ENCODE peak calls at places on chromosomes 16 and 17, in eight cellular contexts. X, Y, N, E, T, R, J and Z are unnamed samples.

GRCh38 chr16:81315271-81316175 is 761 bp downstream of the GAN start:
- DNase-seq in E (peak; percentile 58), R (peak; percentile 81), J (peak; percentile 54), Y (peak; percentile 14), N (peak; percentile 25), T (peak; percentile 79), X (peak; percentile 68), Z (peak; percentile 34)

GRCh38 chr16:88628512-88628974 is 9.8 kb upstream of the IL17C start:
- DNase-seq in R (no peak), J (no peak), X (no peak), T (no peak), N (no peak), E (peak; percentile 70), Y (no peak), Z (no peak)

GRCh38 chr16:21100447-21100846 is 50.2 kb downstream of the DNAH3 start:
- DNase-seq in R (no peak), N (peak; percentile 49), Y (no peak), E (no peak), T (no peak), X (no peak), J (no peak), Z (no peak)

GRCh38 chr16:1630450-1631213 is 18.5 kb downstream of the CRAMP1 start:
- DNase-seq in Y (no peak), R (no peak), T (no peak), N (no peak), E (no peak), X (no peak), J (no peak), Z (no peak)

GRCh38 chr17:16430650-16431049 is 15.3 kb downstream of the TRPV2 start:
- DNase-seq in Y (no peak), J (no peak), X (no peak), R (no peak), N (no peak), T (no peak), E (no peak), Z (no peak)

GRCh38 chr17:65220732-65221131 is 83.6 kb downstream of the RGS9 start:
- DNase-seq in J (no peak), E (no peak), X (no peak), N (no peak), T (no peak), R (no peak), Y (no peak), Z (no peak)

GRCh38 chr16:89811321-89811720 is 5.1 kb downstream of the FANCA start:
- DNase-seq in X (no peak), J (no peak), T (no peak), Y (no peak), E (no peak), R (no peak), N (no peak), Z (no peak)

GRCh38 chr17:37131064-37131463 is 182.3 kb downstream of the AATF start:
- DNase-seq in T (no peak), X (no peak), Y (no peak), N (no peak), J (no peak), R (no peak), E (no peak), Z (no peak)

GRCh38 chr17:64306850-64307463 is 43.9 kb upstream of the TEX2 start:
- DNase-seq in T (peak; percentile 75), E (peak; percentile 68), N (peak; percentile 73), X (peak; percentile 65), J (peak; percentile 58), Y (peak; percentile 75), R (peak; percentile 64), Z (no peak)

GRCh38 chr16:27199747-27200146 is 3.6 kb upstream of the KDM8 start:
- DNase-seq in Y (no peak), R (no peak), N (no peak), J (no peak), T (no peak), E (no peak), X (no peak), Z (no peak)

GRCh38 chr17:79433396-79433795 is 177.5 kb downstream of the RBFOX3 start:
- DNase-seq in J (no peak), N (no peak), R (no peak), E (no peak), T (no peak), X (no peak), Y (no peak), Z (no peak)

GRCh38 chr17:65678534-65678933 is 117.1 kb upstream of the AXIN2 start:
- DNase-seq in X (no peak), J (no peak), N (no peak), Y (no peak), T (no peak), R (no peak), E (no peak), Z (no peak)

GRCh38 chr17:69223809-69224208 is 4.8 kb downstream of the ABCA10 start:
- DNase-seq in Y (no peak), T (no peak), J (no peak), R (no peak), N (no peak), E (no peak), X (no peak), Z (no peak)

GRCh38 chr17:42341568-42341967 is 46.7 kb downstream of the STAT3 start:
- DNase-seq in T (no peak), N (no peak), Y (no peak), R (no peak), X (no peak), E (no peak), J (no peak), Z (no peak)
- H3K4me1 ChIP-seq in T (peaks cover under 1% of the 10 kb centered on the region), N (peaks cover 23% of the 10 kb centered on the region), Y (no peaks in the 10 kb centered on the region), R (no peaks in the 10 kb centered on the region), X (peaks cover 11% of the 10 kb centered on the region), E (no peaks in the 10 kb centered on the region), J (no peaks in the 10 kb centered on the region), Z (no peaks in the 10 kb centered on the region)

GRCh38 chr17:18121201-18121600 is 12.6 kb downstream of the MYO15A start:
- DNase-seq in T (no peak), R (no peak), Y (no peak), J (no peak), X (no peak), N (no peak), E (no peak), Z (no peak)

GRCh38 chr17:18124346-18125126 is 16.0 kb downstream of the MYO15A start:
- DNase-seq in X (no peak), N (no peak), Y (no peak), J (no peak), T (no peak), R (no peak), E (no peak), Z (no peak)

GRCh38 chr17:18119938-18120337 is 11.4 kb downstream of the MYO15A start:
- DNase-seq in E (no peak), Y (no peak), J (no peak), T (no peak), R (no peak), N (no peak), X (no peak), Z (no peak)

GRCh38 chr17:18120461-18121053 is 12.0 kb downstream of the MYO15A start:
- DNase-seq in R (no peak), E (no peak), X (no peak), T (no peak), Y (no peak), J (no peak), N (no peak), Z (no peak)

GRCh38 chr17:18122991-18123753 is 14.6 kb downstream of the MYO15A start:
- DNase-seq in N (no peak), T (no peak), J (no peak), R (no peak), X (no peak), Y (no peak), E (no peak), Z (peak; percentile 80)
- TF ChIP-seq POLR2A in N (no peak), T (no peak), J (no peak), R (no peak), X (no peak), Y (no peak), E (no peak), Z (no peak)

GRCh38 chr17:59332890-59333377 is 1.5 kb downstream of the YPEL2 start:
- DNase-seq in Y (peak; percentile 62), E (no peak), X (peak; percentile 35), T (peak; percentile 75), R (no peak), J (peak; percentile 24), N (no peak), Z (peak; percentile 69)

GRCh38 chr17:59331929-59332889 is 754 bp downstream of the YPEL2 start:
- DNase-seq in Y (peak; percentile 41), J (peak; percentile 45), N (no peak), R (peak; percentile 71), E (peak; percentile 70), T (peak; percentile 79), X (peak; percentile 51), Z (peak; percentile 72)

GRCh38 chr17:59337741-59338299 is 6.4 kb downstream of the YPEL2 start:
- DNase-seq in E (no peak), J (no peak), N (no peak), R (no peak), X (no peak), T (no peak), Y (no peak), Z (no peak)

GRCh38 chr17:59333845-59334244 is 2.4 kb downstream of the YPEL2 start:
- DNase-seq in Y (no peak), T (no peak), J (no peak), X (no peak), R (no peak), E (no peak), N (no peak), Z (no peak)

DNA sequence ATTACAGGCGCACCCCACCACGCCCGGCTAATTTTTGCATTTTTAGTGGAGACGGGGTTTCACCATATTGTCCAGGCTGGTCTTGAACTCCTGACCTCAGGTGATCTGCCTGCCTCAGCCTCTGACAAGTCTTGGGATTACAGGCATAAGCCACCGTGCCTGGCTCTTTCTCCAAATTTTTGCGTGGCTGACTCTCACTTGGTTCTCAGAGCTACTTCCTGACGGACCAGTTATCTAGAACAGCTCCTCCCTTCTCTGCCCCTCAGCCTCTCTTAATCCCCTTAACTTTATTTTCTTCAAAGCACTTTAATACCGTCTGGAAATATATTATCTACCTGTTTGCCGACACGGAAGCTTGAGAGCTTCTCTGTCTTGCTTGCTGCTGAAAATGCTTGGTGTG is 4.2 kb downstream of the YPEL2 start:
- DNase-seq in T (no peak), X (no peak), E (no peak), Y (no peak), J (no peak), N (no peak), R (no peak), Z (no peak)
- H3K4me1 ChIP-seq in T (peaks cover 59% of the 10 kb centered on the region), X (peaks cover 52% of the 10 kb centered on the region), E (peaks cover 8% of the 10 kb centered on the region), Y (peaks cover 26% of the 10 kb centered on the region), J (no peaks in the 10 kb centered on the region), N (peaks cover 7% of the 10 kb centered on the region), R (peaks cover 26% of the 10 kb centered on the region), Z (peaks cover 83% of the 10 kb centered on the region)

DNA sequence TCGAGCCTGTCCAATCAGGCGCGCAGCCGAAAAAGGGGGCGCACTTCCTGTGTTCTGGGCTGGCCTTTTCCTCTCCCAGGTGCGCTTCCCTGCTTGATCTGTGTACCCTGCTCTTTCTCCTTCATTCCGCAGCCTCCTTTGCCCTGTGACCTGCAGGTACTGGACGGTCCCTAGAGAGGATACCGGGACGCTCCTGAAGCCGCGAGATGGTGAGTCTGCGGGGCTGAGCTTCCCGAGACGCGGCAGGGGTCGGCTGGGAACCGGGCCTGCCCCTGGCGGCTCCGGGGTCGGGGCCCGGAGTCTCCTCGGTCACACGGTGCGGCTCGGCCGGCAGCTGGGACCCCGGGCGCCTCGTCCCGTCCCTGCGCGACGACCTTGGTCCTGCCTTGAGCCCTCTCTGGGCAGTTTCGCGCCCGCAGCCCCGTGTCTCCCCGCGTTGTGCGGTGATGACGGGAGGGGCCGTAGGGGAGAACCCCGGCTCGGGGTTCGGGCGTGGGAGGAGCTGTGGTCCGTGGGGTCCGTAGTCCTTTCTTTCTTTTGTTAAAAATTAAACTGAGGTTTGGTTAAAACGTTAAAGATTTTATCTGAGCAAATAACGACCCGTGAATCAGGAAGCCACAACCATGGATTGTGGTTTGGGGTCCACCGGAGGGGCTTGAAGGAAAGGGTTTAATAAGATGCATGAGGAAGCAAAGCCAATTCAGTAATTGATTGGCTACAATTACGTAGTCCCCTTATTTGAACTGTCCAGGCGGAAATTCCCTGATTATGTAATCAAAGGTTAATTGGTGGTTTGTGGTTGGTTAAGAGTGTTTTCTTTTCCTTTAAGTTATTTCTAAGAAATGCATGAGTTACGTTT is 172.8 kb upstream of the ZNF267 start:
- DNase-seq in X (peak; percentile 93), J (peak; percentile 81), N (no peak), E (peak; percentile 84), R (peak; percentile 90), T (peak; percentile 91), Y (peak; percentile 80), Z (peak; percentile 41)
- TF ChIP-seq POLR2A in X (peak; percentile 43), J (peak; percentile 7), N (peak; percentile 41), E (peak; percentile 12), R (peak; percentile 45), T (no peak), Y (no peak), Z (no peak)